ENCODE peak calls at places on chromosome 7, in seven cellular contexts. C is OCI-LY7, A is GM23338, W is PC-3, G is hepatocyte, V is HCT116, B is MM.1S. F is an unnamed sample.

GRCh38 chr7:139918488-139918887 is 89.4 kb downstream of the TBXAS1 start:
- DNase-seq in B (no peak), A (no peak), G (no peak), W (no peak), V (no peak), C (no peak), F (no peak)

GRCh38 chr7:47453093-47454056 is 128.5 kb downstream of the TNS3 start:
- DNase-seq in G (peak), A (no peak), W (peak), C (no peak), V (no peak), B (no peak), F (peak)

GRCh38 chr7:121286186-121286585 is 42.6 kb upstream of the WNT16 start:
- DNase-seq in G (no peak), A (no peak), V (no peak), B (no peak), C (no peak), W (no peak), F (no peak)

GRCh38 chr7:19747740-19748339 is 25.6 kb downstream of the TMEM196 start:
- DNase-seq in V (peak), W (peak), A (peak), G (peak), B (peak), C (peak), F (peak)

GRCh38 chr7:81211617-81212016 is 292.8 kb upstream of the SEMA3C start:
- DNase-seq in V (no peak), C (no peak), G (no peak), W (no peak), B (no peak), A (no peak), F (peak)

GRCh38 chr7:131381069-131381838 is 53.6 kb downstream of the MKLN1 start:
- DNase-seq in A (no peak), B (no peak), V (no peak), W (no peak), G (no peak), C (no peak), F (peak)

GRCh38 chr7:15921576-15921975 is 235.1 kb upstream of the MEOX2 start:
- DNase-seq in A (no peak), V (no peak), W (peak), G (no peak), B (no peak), C (no peak), F (peak)

GRCh38 chr7:95425694-95426093 is 9.1 kb downstream of the PON2 start:
- DNase-seq in A (no peak), V (no peak), B (no peak), C (no peak), G (no peak), W (no peak), F (no peak)

GRCh38 chr7:90669002-90669401 is 72.9 kb downstream of the CDK14 start:
- DNase-seq in C (no peak), A (no peak), G (no peak), V (no peak), W (no peak), B (no peak), F (no peak)

DNA sequence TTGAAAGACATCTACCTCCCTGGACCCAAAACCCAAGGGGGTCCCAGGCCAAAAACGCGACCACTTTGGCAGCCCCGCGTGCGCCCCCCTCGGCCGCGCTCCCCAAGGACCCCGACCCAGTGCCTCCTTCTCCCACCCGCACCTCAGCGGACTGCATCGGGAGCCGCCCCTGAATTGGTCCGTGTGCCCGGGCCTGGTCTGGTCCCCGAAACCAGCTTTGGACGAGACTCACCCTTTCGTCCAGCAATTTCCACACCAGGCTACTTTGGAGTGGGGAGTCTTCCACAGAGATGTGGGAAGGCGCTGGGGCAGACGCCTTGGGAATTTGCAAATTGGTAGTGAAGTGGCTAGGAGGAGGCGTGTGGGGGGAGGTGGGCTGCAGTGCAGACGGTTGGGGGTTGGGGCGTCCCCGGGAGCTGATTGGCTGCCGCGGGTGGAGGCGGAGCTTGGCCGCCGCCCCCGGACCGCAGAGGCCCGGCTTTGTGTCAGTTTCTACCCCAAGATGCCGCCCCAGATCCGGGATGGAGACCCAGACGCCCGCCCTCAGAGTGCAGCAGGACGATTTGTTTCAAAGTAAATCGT is 16.9 kb downstream of the TCAF1 start:
- DNase-seq in C (no peak), W (no peak), G (peak), B (no peak), V (no peak), A (peak), F (peak)
- TF ChIP-seq EZH2phosphoT487 in C (no peak), W (no peak), G (no peak), B (no peak), V (no peak), A (no peak), F (no peak)

DNA sequence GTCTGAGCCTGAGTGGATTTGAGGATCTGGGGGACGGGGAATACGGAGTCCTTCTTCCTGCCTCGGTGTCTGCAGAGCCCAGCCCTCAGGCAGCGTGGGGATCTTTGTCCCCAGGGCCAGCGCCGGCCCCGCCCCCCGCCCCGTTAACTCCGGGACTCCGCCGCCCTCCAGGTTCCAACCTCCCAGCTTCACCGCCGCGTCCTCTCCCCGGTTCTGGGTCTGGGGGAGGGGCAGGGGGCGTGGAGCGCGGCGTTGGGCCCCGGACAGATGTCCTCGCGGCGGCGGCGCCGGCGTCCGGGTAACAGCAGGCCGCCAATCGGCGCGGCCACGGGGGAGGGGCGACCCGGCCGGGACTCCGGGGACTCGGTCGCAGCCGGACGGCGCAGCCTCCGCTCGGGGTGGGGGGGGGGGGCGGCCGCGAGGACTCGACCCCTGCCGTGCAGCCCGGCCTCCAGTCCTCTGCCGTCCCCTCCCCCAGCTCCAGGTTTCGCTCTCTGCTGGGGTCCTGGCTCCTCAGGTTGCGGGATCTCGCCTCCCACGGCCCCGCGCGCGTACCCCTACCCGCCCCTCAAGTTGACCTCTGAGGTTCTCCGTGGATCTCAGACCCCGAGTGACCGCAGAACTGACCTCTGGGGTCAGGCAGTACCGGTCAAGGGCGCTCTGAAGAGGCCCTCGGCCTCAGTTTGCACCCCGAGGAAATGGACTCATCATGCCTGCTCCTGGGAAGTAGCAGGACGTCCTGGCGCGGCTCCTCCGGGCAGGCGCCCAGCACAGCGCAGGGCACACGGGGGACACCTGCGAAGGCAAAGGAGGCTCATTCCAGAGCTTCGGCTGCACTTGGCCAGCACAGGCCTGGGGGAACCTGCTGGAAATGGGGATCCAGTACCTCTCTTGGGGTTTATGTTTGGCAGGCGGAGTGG is 2.3 kb upstream of the ELFN1 start:
- DNase-seq in G (peak), A (peak), B (no peak), V (no peak), W (no peak), C (no peak), F (no peak)
- H3K4me2 ChIP-seq in G (peak), A (peak), B (no peak), V (no peak), W (peak), C (no peak), F (peak)

DNA sequence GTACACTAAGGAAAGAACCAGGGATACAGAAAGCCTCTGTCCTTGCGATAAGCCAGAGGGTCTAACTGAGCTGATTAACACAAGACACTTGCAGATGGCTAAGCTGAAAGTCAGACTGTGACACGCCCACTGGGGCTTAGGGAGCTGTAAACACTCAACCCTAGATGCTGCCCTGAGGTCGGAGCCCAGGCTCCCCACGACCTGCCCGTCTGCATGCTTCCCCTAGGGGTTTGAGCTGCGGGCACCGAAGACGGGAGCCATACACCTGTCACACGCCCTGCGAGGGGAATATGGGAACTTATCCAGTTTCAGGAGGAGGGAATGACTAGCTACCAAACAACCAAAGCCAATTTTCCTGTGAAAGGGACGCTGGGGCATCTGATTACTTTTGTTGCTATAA is 96.0 kb downstream of the HTR5A start:
- DNase-seq in C (no peak), V (no peak), A (no peak), W (no peak), G (no peak), B (no peak), F (no peak)
- H2AFZ ChIP-seq in C (no peak), V (no peak), A (no peak), W (peak), G (no peak), B (no peak), F (no peak)

DNA sequence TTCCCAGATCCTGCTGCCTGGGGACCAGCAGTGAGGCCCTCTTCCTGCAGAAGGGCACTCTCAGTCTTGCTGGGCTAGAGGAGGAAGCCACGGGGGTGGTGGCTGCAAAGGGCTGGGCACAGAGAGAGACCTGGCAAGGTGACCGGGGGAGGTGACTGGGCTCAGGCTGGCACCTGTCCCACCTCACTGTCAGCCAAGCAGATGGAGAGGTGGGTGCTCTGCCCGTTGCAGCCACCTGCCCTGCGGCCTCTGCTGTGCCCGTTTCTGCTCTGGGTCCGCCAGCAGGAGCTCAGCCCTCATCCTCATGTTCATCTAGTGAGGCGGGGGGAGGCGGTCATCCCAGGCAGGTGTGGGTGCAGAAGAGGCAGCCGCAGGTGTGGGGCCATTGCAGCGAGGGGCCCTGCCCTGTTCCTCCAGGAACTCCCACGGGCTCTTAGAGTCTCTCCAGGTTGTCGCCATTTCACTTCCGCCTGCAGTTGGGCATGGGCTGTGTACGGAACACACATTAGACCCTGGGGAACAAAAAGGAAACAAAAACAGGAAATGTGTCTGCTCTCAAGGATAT is 55.5 kb downstream of the TMEM209 start:
- DNase-seq in C (peak), G (no peak), V (no peak), W (no peak), A (no peak), B (no peak), F (no peak)
- TF ChIP-seq EZH2phosphoT487 in C (no peak), G (no peak), V (no peak), W (no peak), A (no peak), B (no peak), F (no peak)

GRCh38 chr7:96591159-96591899 is 118.3 kb downstream of the SEM1 start:
- DNase-seq in C (no peak), W (peak), B (no peak), V (no peak), G (no peak), A (peak), F (no peak)
- H3K4me2 ChIP-seq in C (no peak), W (no peak), B (no peak), V (no peak), G (no peak), A (peak), F (no peak)

GRCh38 chr7:30916767-30917166 is 5.1 kb downstream of the AQP1 start:
- DNase-seq in G (no peak), V (no peak), A (no peak), B (no peak), C (no peak), W (no peak), F (no peak)
- H2AFZ ChIP-seq in G (no peak), V (no peak), A (no peak), B (no peak), C (no peak), W (no peak), F (no peak)

GRCh38 chr7:122885583-122886356 is 490 bp downstream of the CADPS2 start:
- DNase-seq in V (no peak), A (peak), G (peak), W (peak), C (no peak), B (peak), F (peak)
- TF ChIP-seq EZH2phosphoT487 in V (no peak), A (no peak), G (no peak), W (no peak), C (no peak), B (no peak), F (no peak)

DNA sequence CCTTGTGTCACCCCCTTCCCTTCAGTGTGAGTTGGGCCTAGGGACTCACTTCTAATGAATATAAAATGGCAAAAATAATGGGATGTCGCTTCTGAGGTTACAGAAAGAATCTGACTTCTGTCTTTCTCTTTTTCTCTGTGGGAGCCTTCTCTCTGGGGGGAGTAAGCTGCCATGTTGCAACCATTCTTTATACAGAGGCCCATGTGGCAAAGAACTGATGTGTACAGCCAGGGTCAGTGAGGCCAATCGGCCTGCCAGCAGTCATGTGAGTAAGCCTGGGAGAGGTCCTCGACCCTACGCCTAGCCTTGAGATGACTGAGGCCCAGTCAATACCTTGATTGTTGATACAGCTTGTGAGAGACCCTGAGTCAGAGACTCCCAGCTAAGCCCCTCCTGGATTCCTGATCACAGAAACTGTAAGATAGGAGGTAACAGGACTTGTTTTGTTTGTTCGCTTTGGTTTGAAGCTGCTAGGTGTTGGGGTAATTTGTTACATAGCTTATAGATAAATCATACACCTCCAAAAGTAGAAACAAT is 1.7 kb downstream of the TCAF1 start:
- DNase-seq in A (no peak), W (peak), C (no peak), B (no peak), G (peak), V (no peak), F (peak)
- H3K4me2 ChIP-seq in A (peak), W (peak), C (no peak), B (peak), G (peak), V (peak), F (peak)

DNA sequence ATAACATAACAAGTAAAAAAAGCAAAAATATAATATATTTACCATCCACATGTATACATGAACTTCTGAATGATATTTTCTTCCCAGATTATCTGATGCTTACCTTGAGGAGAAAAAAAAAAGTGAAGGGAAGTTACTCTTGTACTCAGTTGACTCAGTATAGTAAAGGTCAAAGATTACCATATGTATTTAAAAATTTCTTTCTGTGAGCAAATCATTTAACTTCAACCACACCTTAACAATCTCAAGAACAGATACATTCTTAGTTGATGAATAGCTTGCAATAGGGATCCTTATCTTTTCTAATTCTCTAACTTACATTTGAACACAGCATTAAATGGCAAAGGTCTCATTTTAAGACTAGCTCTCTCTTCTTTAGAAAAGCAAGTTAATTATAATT is 29.8 kb downstream of the PRR15 start:
- DNase-seq in B (no peak), W (peak), A (no peak), G (no peak), C (no peak), V (no peak), F (no peak)
- H2AFZ ChIP-seq in B (no peak), W (no peak), A (no peak), G (no peak), C (no peak), V (peak), F (peak)

GRCh38 chr7:330554-331230 is 40.7 kb downstream of the FOXL3 start:
- DNase-seq in B (no peak), W (no peak), A (no peak), C (no peak), G (no peak), V (no peak), F (no peak)
- TF ChIP-seq EZH2phosphoT487 in B (no peak), W (no peak), A (no peak), C (no peak), G (no peak), V (no peak), F (no peak)